ENCODE peak calls at places on chromosomes 4 and X, in seven cellular contexts. N is SK-N-SH, Q is GM12878, Y is HepG2, F is K562, E is HCT116, K is H1. A is an unnamed sample.

GRCh38 chrX:7146703-7147430 is 645 bp upstream of the STS start:
- DNase-seq in N (no peak), Q (no peak), Y (no peak), F (peak; percentile 42), E (no peak), K (no peak), A (no peak)

GRCh38 chrX:103831342-103831802 is 685 bp downstream of the RAB9B start:
- DNase-seq in N (peak; percentile 16), Q (no peak), Y (no peak), F (peak; percentile 67), E (no peak), K (peak; percentile 33), A (peak; percentile 56)

GRCh38 chr4:72112514-72113156 is 80.8 kb downstream of the NPFFR2 start:
- DNase-seq in N (no peak), Q (peak; percentile 88), Y (peak; percentile 32), F (peak; percentile 13), E (peak; percentile 39), K (no peak), A (no peak)

GRCh38 chr4:121370729-121371325 is 10.0 kb downstream of the QRFPR start:
- DNase-seq in N (peak; percentile 26), Q (no peak), Y (peak; percentile 17), F (peak; percentile 19), E (peak; percentile 40), K (no peak), A (no peak)

GRCh38 chr4:155403886-155404285 is 27.1 kb upstream of the MAP9 start:
- DNase-seq in N (peak; percentile 53), Q (no peak), Y (no peak), F (no peak), E (peak; percentile 36), K (no peak), A (peak; percentile 11)

GRCh38 chrX:41559662-41560061 is 112.5 kb downstream of the NYX start:
- DNase-seq in N (no peak), Q (no peak), Y (no peak), F (peak; percentile 29), E (no peak), K (no peak), A (no peak)

GRCh38 chr4:12679217-12679616 is 804.9 kb downstream of the RAB28 start:
- DNase-seq in N (peak; percentile 0), Q (no peak), Y (peak; percentile 2), F (no peak), E (peak; percentile 2), K (no peak), A (peak; percentile 1)

GRCh38 chrX:56968980-56969379 is 26.4 kb downstream of the SPIN3 start:
- DNase-seq in N (no peak), Q (no peak), Y (no peak), F (no peak), E (no peak), K (no peak), A (no peak)

GRCh38 chr4:73964862-73965611 is 16.8 kb downstream of the PF4 start:
- DNase-seq in N (no peak), Q (no peak), Y (peak; percentile 1), F (peak; percentile 27), E (peak; percentile 46), K (no peak), A (no peak)

GRCh38 chr4:113057891-113058290 is 8.4 kb downstream of the ANK2 start:
- DNase-seq in N (no peak), Q (no peak), Y (no peak), F (no peak), E (peak; percentile 7), K (no peak), A (no peak)

GRCh38 chr4:40455340-40455902 is 120.3 kb downstream of the CHRNA9 start:
- DNase-seq in N (no peak), Q (no peak), Y (peak; percentile 47), F (no peak), E (no peak), K (no peak), A (peak; percentile 70)

GRCh38 chrX:79081895-79082512 is 62.5 kb upstream of the GPR174 start:
- DNase-seq in N (peak; percentile 33), Q (peak; percentile 61), Y (no peak), F (peak; percentile 13), E (no peak), K (no peak), A (no peak)

GRCh38 chrX:9530848-9531274 is 66.0 kb downstream of the TBL1X start:
- DNase-seq in N (peak; percentile 81), Q (no peak), Y (peak; percentile 60), F (peak; percentile 81), E (no peak), K (peak; percentile 84), A (peak; percentile 15)

GRCh38 chrX:65601530-65602281 is 65.7 kb upstream of the MSN start:
- DNase-seq in N (no peak), Q (no peak), Y (peak; percentile 0), F (no peak), E (no peak), K (no peak), A (peak; percentile 15)

GRCh38 chr4:40763228-40763716 is 13.5 kb downstream of the NSUN7 start:
- DNase-seq in N (no peak), Q (peak; percentile 88), Y (no peak), F (no peak), E (peak; percentile 15), K (no peak), A (no peak)

GRCh38 chrX:68665502-68665901 is 18.0 kb downstream of the STARD8 start:
- DNase-seq in N (no peak), Q (no peak), Y (no peak), F (no peak), E (no peak), K (no peak), A (no peak)

GRCh38 chr4:770022-770421 is 55.9 kb downstream of the CPLX1 start:
- DNase-seq in N (no peak), Q (no peak), Y (no peak), F (no peak), E (no peak), K (no peak), A (no peak)

DNA sequence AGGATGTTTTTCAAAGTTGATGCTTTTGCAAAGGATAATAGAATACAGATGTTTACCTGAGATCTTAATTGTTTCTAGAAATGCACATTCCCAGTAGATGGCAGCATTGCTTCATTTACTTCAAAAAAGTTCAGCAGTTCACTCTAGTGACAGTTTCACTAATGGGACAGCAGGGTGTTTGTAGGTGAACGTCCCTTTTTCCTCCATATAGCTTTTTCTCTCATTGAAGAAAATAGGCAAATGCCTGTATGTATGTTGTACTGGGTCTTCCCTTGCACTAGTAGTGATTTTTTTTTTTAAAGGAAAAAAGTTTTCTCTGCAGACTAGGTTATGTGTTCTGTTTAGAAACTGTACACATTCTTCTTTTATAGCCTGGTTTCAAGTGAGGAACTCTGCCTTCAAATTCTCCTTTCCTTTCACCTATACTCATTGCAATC is 86.2 kb downstream of the EGF start:
- DNase-seq in N (peak; percentile 55), Q (peak; percentile 38), Y (peak; percentile 73), F (peak; percentile 57), E (peak; percentile 68), K (no peak), A (peak; percentile 32)
- TF ChIP-seq JUND in N (no peak), Q (no peak), Y (no peak), F (no peak), E (no peak), K (no peak), A (no peak)

GRCh38 chrX:130082244-130083106 is 27.8 kb downstream of the ELF4 start:
- DNase-seq in N (no peak), Q (no peak), Y (no peak), F (peak; percentile 78), E (no peak), K (no peak), A (no peak)
- TF ChIP-seq JUND in N (no peak), Q (no peak), Y (no peak), F (no peak), E (no peak), K (no peak), A (no peak)

GRCh38 chr4:53895137-53895536 is 169.3 kb downstream of the CHIC2 start:
- DNase-seq in N (no peak), Q (no peak), Y (no peak), F (no peak), E (no peak), K (no peak), A (no peak)

GRCh38 chr4:53900275-53900649 is 164.1 kb downstream of the CHIC2 start:
- DNase-seq in N (no peak), Q (no peak), Y (no peak), F (no peak), E (no peak), K (no peak), A (no peak)

GRCh38 chr4:53905281-53905934 is 159.0 kb downstream of the CHIC2 start:
- DNase-seq in N (no peak), Q (no peak), Y (peak; percentile 31), F (no peak), E (no peak), K (no peak), A (no peak)

GRCh38 chr4:53902786-53903185 is 161.6 kb downstream of the CHIC2 start:
- DNase-seq in N (no peak), Q (no peak), Y (no peak), F (no peak), E (no peak), K (no peak), A (no peak)

DNA sequence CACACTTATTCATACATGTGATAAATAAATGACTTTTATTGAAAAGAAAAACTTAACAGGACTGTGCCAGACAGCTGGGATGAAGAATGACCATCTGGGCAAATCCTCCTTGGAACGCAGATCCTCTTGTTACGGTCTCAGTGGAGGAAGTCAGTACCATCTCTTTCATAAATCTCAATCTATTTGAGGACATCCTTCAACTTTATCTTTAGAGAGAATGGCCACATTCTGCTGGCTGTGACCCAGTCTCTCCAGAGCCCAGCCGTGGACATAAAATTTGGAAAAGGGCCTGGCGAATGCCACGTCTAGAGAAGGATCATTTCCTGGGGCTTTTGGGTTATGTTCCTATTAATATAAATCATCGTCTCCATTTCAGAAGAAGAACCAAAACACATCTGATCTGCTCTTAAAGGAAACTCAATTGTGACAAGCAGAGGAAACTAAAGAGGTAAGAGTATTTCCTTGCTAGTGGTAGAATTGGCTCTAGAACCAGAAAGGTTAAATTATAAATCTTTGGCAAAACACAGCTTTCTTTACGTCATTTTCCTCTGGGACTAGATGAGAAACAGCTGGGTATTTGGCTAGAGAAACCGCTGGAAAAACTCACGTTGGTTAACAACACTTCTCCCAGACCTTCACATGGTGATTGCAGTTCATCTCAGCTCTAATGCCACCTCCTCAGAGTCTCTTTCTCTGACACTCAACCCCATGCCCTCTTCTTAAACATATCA is 164.7 kb downstream of the CHIC2 start:
- DNase-seq in N (no peak), Q (no peak), Y (no peak), F (no peak), E (no peak), K (no peak), A (no peak)
- TF ChIP-seq JUND in N (no peak), Q (no peak), Y (no peak), F (no peak), E (no peak), K (no peak), A (no peak)

DNA sequence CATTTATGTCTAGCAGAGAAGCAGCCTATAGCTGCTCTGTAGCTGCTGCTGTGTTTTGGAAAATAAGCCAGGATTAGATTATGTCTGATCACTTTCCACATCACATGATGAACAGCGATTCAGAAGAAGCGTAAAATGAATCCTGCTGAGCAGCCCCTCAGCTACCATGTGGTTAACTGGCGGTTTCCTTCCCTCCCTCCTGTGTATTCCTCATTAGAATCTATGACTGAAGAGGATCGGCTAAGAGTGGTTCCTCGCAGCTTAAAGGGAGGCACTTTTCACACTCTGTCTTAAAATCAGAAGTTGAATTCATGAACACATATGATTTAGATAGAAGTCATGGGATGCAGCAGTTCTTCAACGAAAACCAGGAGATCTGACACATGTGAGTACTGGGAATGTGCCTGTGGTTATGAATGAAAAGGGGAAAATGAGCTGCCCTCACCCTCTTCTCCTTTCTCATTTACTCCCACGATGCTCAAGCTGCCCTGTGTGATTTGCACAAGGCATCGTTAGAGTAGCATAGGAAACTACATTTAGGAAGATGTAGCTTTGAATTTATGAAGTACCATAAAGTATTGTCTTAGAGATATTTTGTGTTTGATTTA is at the start of gene PPEF1:
- DNase-seq in N (peak; percentile 74), Q (no peak), Y (no peak), F (no peak), E (no peak), K (no peak), A (peak; percentile 16)
- TF ChIP-seq JUND in N (no peak), Q (no peak), Y (no peak), F (no peak), E (no peak), K (no peak), A (no peak)

A was measured in T47D.